ENCODE peak calls at places on chromosomes 13 and 19, in eight cellular contexts. One of them, this sample, is unnamed.

GRCh38 chr19:27738569-27739193 is 1474.3 kb downstream of the UQCRFS1 start:
- DNase-seq in psoas muscle: no peak
- DNase-seq in AG10803: no peak
- DNase-seq in tibial artery: no peak
- DNase-seq in heart left ventricle: no peak
- DNase-seq in lower leg skin: no peak
- DNase-seq in stomach: no peak
- DNase-seq in foreskin keratinocyte: no peak
- DNase-seq in this sample: no peak

GRCh38 chr19:57665261-57665806 is 3.4 kb upstream of the ZSCAN4 start:
- DNase-seq in tibial artery: no peak
- DNase-seq in lower leg skin: no peak
- DNase-seq in stomach: no peak
- DNase-seq in AG10803: no peak
- DNase-seq in heart left ventricle: no peak
- DNase-seq in foreskin keratinocyte: no peak
- DNase-seq in psoas muscle: no peak
- DNase-seq in this sample: no peak

GRCh38 chr13:35191883-35192282 is 249.8 kb downstream of the NBEA start:
- DNase-seq in AG10803: peak; percentile 56
- DNase-seq in stomach: no peak
- DNase-seq in tibial artery: no peak
- DNase-seq in lower leg skin: no peak
- DNase-seq in foreskin keratinocyte: no peak
- DNase-seq in psoas muscle: no peak
- DNase-seq in heart left ventricle: no peak
- DNase-seq in this sample: no peak

GRCh38 chr13:39765801-39766463 is 110.5 kb downstream of the COG6 start:
- DNase-seq in psoas muscle: peak; percentile 18
- DNase-seq in heart left ventricle: peak; percentile 34
- DNase-seq in AG10803: peak; percentile 56
- DNase-seq in foreskin keratinocyte: peak; percentile 40
- DNase-seq in tibial artery: peak; percentile 19
- DNase-seq in stomach: peak; percentile 46
- DNase-seq in lower leg skin: peak; percentile 69
- DNase-seq in this sample: no peak

GRCh38 chr13:32940601-32941000 is 75.6 kb upstream of the KL start:
- DNase-seq in foreskin keratinocyte: no peak
- DNase-seq in psoas muscle: peak; percentile 14
- DNase-seq in tibial artery: no peak
- DNase-seq in heart left ventricle: no peak
- DNase-seq in lower leg skin: no peak
- DNase-seq in stomach: no peak
- DNase-seq in AG10803: peak; percentile 36
- DNase-seq in this sample: no peak

GRCh38 chr19:48591021-48591420 is 15.5 kb upstream of the SPACA4 start:
- DNase-seq in heart left ventricle: no peak
- DNase-seq in tibial artery: no peak
- DNase-seq in psoas muscle: no peak
- DNase-seq in stomach: no peak
- DNase-seq in AG10803: peak; percentile 12
- DNase-seq in lower leg skin: no peak
- DNase-seq in foreskin keratinocyte: no peak
- DNase-seq in this sample: no peak

GRCh38 chr13:25778302-25778701 is 273.5 kb downstream of the SHISA2 start:
- DNase-seq in psoas muscle: no peak
- DNase-seq in lower leg skin: no peak
- DNase-seq in foreskin keratinocyte: no peak
- DNase-seq in tibial artery: no peak
- DNase-seq in heart left ventricle: no peak
- DNase-seq in AG10803: no peak
- DNase-seq in stomach: no peak
- DNase-seq in this sample: no peak

GRCh38 chr19:57903298-57904174 is 12.9 kb downstream of the ZNF417 start:
- DNase-seq in psoas muscle: no peak
- DNase-seq in tibial artery: no peak
- DNase-seq in heart left ventricle: no peak
- DNase-seq in stomach: no peak
- DNase-seq in foreskin keratinocyte: peak; percentile 39
- DNase-seq in AG10803: peak; percentile 74
- DNase-seq in lower leg skin: no peak
- DNase-seq in this sample: peak; percentile 27

GRCh38 chr19:21022996-21023395 is 2.5 kb downstream of the ZNF430 start:
- DNase-seq in foreskin keratinocyte: peak; percentile 82
- DNase-seq in AG10803: peak; percentile 67
- DNase-seq in tibial artery: no peak
- DNase-seq in lower leg skin: no peak
- DNase-seq in psoas muscle: no peak
- DNase-seq in heart left ventricle: no peak
- DNase-seq in stomach: no peak
- DNase-seq in this sample: peak; percentile 48

GRCh38 chr13:103066991-103067390 is 774 bp upstream of the SLC10A2 start:
- DNase-seq in heart left ventricle: no peak
- DNase-seq in psoas muscle: no peak
- DNase-seq in AG10803: no peak
- DNase-seq in lower leg skin: no peak
- DNase-seq in stomach: no peak
- DNase-seq in foreskin keratinocyte: no peak
- DNase-seq in tibial artery: no peak
- DNase-seq in this sample: no peak

GRCh38 chr13:36673838-36674326 is at the start of gene SERTM1:
- DNase-seq in foreskin keratinocyte: peak; percentile 9
- DNase-seq in lower leg skin: no peak
- DNase-seq in heart left ventricle: no peak
- DNase-seq in stomach: no peak
- DNase-seq in tibial artery: no peak
- DNase-seq in psoas muscle: no peak
- DNase-seq in AG10803: no peak
- DNase-seq in this sample: no peak

GRCh38 chr13:20190481-20191310 is 2.0 kb downstream of the GJB2 start:
- DNase-seq in heart left ventricle: no peak
- DNase-seq in foreskin keratinocyte: peak; percentile 92
- DNase-seq in lower leg skin: no peak
- DNase-seq in AG10803: peak; percentile 75
- DNase-seq in psoas muscle: no peak
- DNase-seq in stomach: no peak
- DNase-seq in tibial artery: no peak
- DNase-seq in this sample: peak; percentile 40

GRCh38 chr19:13993554-13994308 is 12.4 kb downstream of the RFX1 start:
- DNase-seq in lower leg skin: no peak
- DNase-seq in stomach: no peak
- DNase-seq in tibial artery: no peak
- DNase-seq in foreskin keratinocyte: no peak
- DNase-seq in heart left ventricle: no peak
- DNase-seq in AG10803: no peak
- DNase-seq in psoas muscle: no peak
- DNase-seq in this sample: no peak

GRCh38 chr13:114037674-114038073 is 63.8 kb upstream of the C13orf46 start:
- DNase-seq in lower leg skin: no peak
- DNase-seq in tibial artery: no peak
- DNase-seq in psoas muscle: no peak
- DNase-seq in stomach: no peak
- DNase-seq in foreskin keratinocyte: no peak
- DNase-seq in heart left ventricle: no peak
- DNase-seq in AG10803: no peak
- DNase-seq in this sample: no peak

GRCh38 chr13:42777476-42777875 is 3.9 kb upstream of the FAM216B start:
- DNase-seq in tibial artery: no peak
- DNase-seq in AG10803: no peak
- DNase-seq in stomach: no peak
- DNase-seq in psoas muscle: no peak
- DNase-seq in lower leg skin: no peak
- DNase-seq in heart left ventricle: no peak
- DNase-seq in foreskin keratinocyte: peak; percentile 27
- DNase-seq in this sample: no peak

GRCh38 chr19:30694156-30694555 is 322.0 kb downstream of the ZNF536 start:
- DNase-seq in psoas muscle: no peak
- DNase-seq in stomach: no peak
- DNase-seq in heart left ventricle: no peak
- DNase-seq in foreskin keratinocyte: no peak
- DNase-seq in tibial artery: no peak
- DNase-seq in AG10803: no peak
- DNase-seq in lower leg skin: no peak
- DNase-seq in this sample: no peak

GRCh38 chr19:30695171-30695875 is 323.1 kb downstream of the ZNF536 start:
- DNase-seq in AG10803: no peak
- DNase-seq in lower leg skin: no peak
- DNase-seq in heart left ventricle: no peak
- DNase-seq in tibial artery: no peak
- DNase-seq in stomach: no peak
- DNase-seq in psoas muscle: no peak
- DNase-seq in foreskin keratinocyte: no peak
- DNase-seq in this sample: no peak

GRCh38 chr19:30699871-30700280 is 327.7 kb downstream of the ZNF536 start:
- DNase-seq in stomach: no peak
- DNase-seq in AG10803: no peak
- DNase-seq in foreskin keratinocyte: no peak
- DNase-seq in lower leg skin: no peak
- DNase-seq in tibial artery: no peak
- DNase-seq in psoas muscle: no peak
- DNase-seq in heart left ventricle: no peak
- DNase-seq in this sample: no peak

GRCh38 chr19:30693179-30693578 is 321.0 kb downstream of the ZNF536 start:
- DNase-seq in stomach: no peak
- DNase-seq in psoas muscle: no peak
- DNase-seq in heart left ventricle: no peak
- DNase-seq in tibial artery: no peak
- DNase-seq in AG10803: peak; percentile 10
- DNase-seq in foreskin keratinocyte: no peak
- DNase-seq in lower leg skin: no peak
- DNase-seq in this sample: no peak

DNA sequence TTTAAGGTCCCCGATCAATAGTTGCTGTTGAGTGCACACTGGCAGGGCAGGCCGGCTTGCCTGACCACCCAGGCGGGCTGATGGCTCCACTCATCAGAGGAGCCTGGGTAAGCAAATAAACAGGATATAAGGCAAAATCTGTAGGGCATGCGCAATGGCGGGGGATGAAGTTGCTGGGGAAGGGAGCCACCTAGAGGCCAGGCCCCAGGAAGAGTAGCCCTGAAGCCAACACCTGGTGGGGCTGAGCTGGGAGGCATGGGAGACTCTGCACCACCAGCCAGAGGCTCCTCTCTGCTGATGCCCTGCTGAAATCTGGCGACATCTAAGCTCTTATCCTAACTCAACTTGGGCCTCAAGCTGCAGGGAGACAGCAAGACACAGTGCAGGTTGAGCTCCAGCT is 324.3 kb downstream of the ZNF536 start:
- DNase-seq in foreskin keratinocyte: no peak
- DNase-seq in stomach: no peak
- DNase-seq in tibial artery: no peak
- DNase-seq in lower leg skin: no peak
- DNase-seq in psoas muscle: no peak
- DNase-seq in AG10803: no peak
- DNase-seq in heart left ventricle: no peak
- DNase-seq in this sample: no peak
- TF ChIP-seq CTCF in foreskin keratinocyte: peak; percentile 22
- TF ChIP-seq CTCF in stomach: no peak
- TF ChIP-seq CTCF in tibial artery: no peak
- TF ChIP-seq CTCF in lower leg skin: no peak
- TF ChIP-seq CTCF in psoas muscle: no peak
- TF ChIP-seq CTCF in AG10803: no peak
- TF ChIP-seq CTCF in heart left ventricle: peak; percentile 44
- TF ChIP-seq CTCF in this sample: peak; percentile 42

DNA sequence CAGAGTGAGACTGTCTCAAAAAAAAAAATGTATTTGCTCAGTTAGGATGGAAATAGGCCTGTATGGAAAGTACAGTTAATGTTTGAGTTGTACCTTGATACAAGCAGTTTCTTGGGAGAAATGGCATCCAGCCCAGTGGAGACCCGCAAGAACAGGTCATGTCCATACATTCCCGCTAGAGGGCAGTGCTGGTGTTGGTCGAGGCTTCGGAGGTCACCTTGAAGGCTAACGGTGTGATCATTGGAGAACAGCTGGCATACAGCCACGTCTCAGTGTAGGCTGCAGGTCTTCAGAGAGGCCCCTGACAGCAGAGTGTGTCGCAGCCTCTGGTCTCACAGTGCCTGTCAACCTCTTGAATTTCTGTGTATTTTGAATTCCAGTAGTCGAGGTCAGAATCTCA is 7.5 kb downstream of the ZNF610 start:
- DNase-seq in lower leg skin: no peak
- DNase-seq in tibial artery: peak; percentile 25
- DNase-seq in stomach: peak; percentile 36
- DNase-seq in foreskin keratinocyte: no peak
- DNase-seq in AG10803: peak; percentile 9
- DNase-seq in psoas muscle: peak; percentile 19
- DNase-seq in heart left ventricle: peak; percentile 50
- DNase-seq in this sample: no peak
- TF ChIP-seq CTCF in lower leg skin: no peak
- TF ChIP-seq CTCF in tibial artery: peak; percentile 51
- TF ChIP-seq CTCF in stomach: peak; percentile 26
- TF ChIP-seq CTCF in foreskin keratinocyte: peak; percentile 45
- TF ChIP-seq CTCF in AG10803: peak; percentile 31
- TF ChIP-seq CTCF in psoas muscle: peak; percentile 36
- TF ChIP-seq CTCF in heart left ventricle: peak; percentile 72
- TF ChIP-seq CTCF in this sample: peak; percentile 69

GRCh38 chr13:110683203-110683883 is 22.6 kb downstream of the CARS2 start:
- DNase-seq in AG10803: peak; percentile 32
- DNase-seq in tibial artery: no peak
- DNase-seq in heart left ventricle: no peak
- DNase-seq in foreskin keratinocyte: peak; percentile 20
- DNase-seq in lower leg skin: no peak
- DNase-seq in psoas muscle: no peak
- DNase-seq in stomach: no peak
- DNase-seq in this sample: peak; percentile 23
- TF ChIP-seq CTCF in AG10803: peak; percentile 60
- TF ChIP-seq CTCF in tibial artery: no peak
- TF ChIP-seq CTCF in heart left ventricle: peak; percentile 31
- TF ChIP-seq CTCF in foreskin keratinocyte: peak; percentile 58
- TF ChIP-seq CTCF in lower leg skin: no peak
- TF ChIP-seq CTCF in psoas muscle: peak; percentile 77
- TF ChIP-seq CTCF in stomach: peak; percentile 43
- TF ChIP-seq CTCF in this sample: peak; percentile 79

GRCh38 chr19:4201798-4202197 is 19.3 kb downstream of the ANKRD24 start:
- DNase-seq in AG10803: no peak
- DNase-seq in heart left ventricle: no peak
- DNase-seq in tibial artery: no peak
- DNase-seq in foreskin keratinocyte: no peak
- DNase-seq in stomach: no peak
- DNase-seq in lower leg skin: no peak
- DNase-seq in psoas muscle: no peak
- DNase-seq in this sample: no peak

GRCh38 chr19:4200940-4201542 is 18.6 kb downstream of the ANKRD24 start:
- DNase-seq in tibial artery: no peak
- DNase-seq in psoas muscle: no peak
- DNase-seq in AG10803: no peak
- DNase-seq in foreskin keratinocyte: no peak
- DNase-seq in stomach: no peak
- DNase-seq in lower leg skin: no peak
- DNase-seq in heart left ventricle: no peak
- DNase-seq in this sample: no peak

GRCh38 chr19:4197625-4198466 is 15.4 kb downstream of the ANKRD24 start:
- DNase-seq in foreskin keratinocyte: no peak
- DNase-seq in psoas muscle: no peak
- DNase-seq in tibial artery: no peak
- DNase-seq in lower leg skin: no peak
- DNase-seq in heart left ventricle: no peak
- DNase-seq in stomach: no peak
- DNase-seq in AG10803: peak; percentile 9
- DNase-seq in this sample: no peak

GRCh38 chr19:4198467-4199126 is 16.1 kb downstream of the ANKRD24 start:
- DNase-seq in AG10803: no peak
- DNase-seq in tibial artery: no peak
- DNase-seq in lower leg skin: no peak
- DNase-seq in stomach: no peak
- DNase-seq in psoas muscle: no peak
- DNase-seq in heart left ventricle: no peak
- DNase-seq in foreskin keratinocyte: no peak
- DNase-seq in this sample: no peak

GRCh38 chr19:4199699-4200293 is 17.3 kb downstream of the ANKRD24 start:
- DNase-seq in stomach: no peak
- DNase-seq in psoas muscle: no peak
- DNase-seq in lower leg skin: no peak
- DNase-seq in heart left ventricle: no peak
- DNase-seq in foreskin keratinocyte: no peak
- DNase-seq in tibial artery: no peak
- DNase-seq in AG10803: no peak
- DNase-seq in this sample: no peak
- TF ChIP-seq CTCF in stomach: no peak
- TF ChIP-seq CTCF in psoas muscle: no peak
- TF ChIP-seq CTCF in lower leg skin: no peak
- TF ChIP-seq CTCF in heart left ventricle: no peak
- TF ChIP-seq CTCF in foreskin keratinocyte: no peak
- TF ChIP-seq CTCF in tibial artery: no peak
- TF ChIP-seq CTCF in AG10803: no peak
- TF ChIP-seq CTCF in this sample: peak; percentile 7